ENCODE peak calls at places on chromosomes 1 and 21, in five cellular contexts. Y is neuronal stem cell, X is IMR-90, O is mesendoderm, V is H9. C is an unnamed sample.

GRCh38 chr1:153346067-153346723 is 2.4 kb downstream of the PGLYRP4 start:
- DNase-seq in Y (no peak), X (no peak), O (no peak), V (no peak), C (no peak)

GRCh38 chr1:48048064-48048463 is 50.9 kb upstream of the TRABD2B start:
- DNase-seq in Y (no peak), X (peak; percentile 26), O (no peak), V (no peak), C (no peak)

GRCh38 chr1:79604490-79605198 is 598.1 kb upstream of the ADGRL4 start:
- DNase-seq in Y (no peak), X (no peak), O (peak; percentile 96), V (no peak), C (no peak)

GRCh38 chr1:175530167-175530566 is 213.2 kb downstream of the TNR start:
- DNase-seq in Y (no peak), X (no peak), O (no peak), V (peak; percentile 32), C (no peak)

GRCh38 chr1:2555634-2556276 is 416 bp upstream of the TNFRSF14 start:
- DNase-seq in Y (no peak), X (no peak), O (no peak), V (no peak), C (no peak)

GRCh38 chr1:54865238-54866073 is 21.5 kb downstream of the DHCR24 start:
- DNase-seq in Y (no peak), X (no peak), O (no peak), V (peak; percentile 18), C (no peak)

GRCh38 chr1:151494741-151495281 is 16.4 kb upstream of the CGN start:
- DNase-seq in Y (no peak), X (peak; percentile 56), O (peak; percentile 85), V (no peak), C (no peak)

GRCh38 chr1:165829888-165830287 is 2.5 kb downstream of the UCK2 start:
- DNase-seq in Y (no peak), X (no peak), O (no peak), V (no peak), C (no peak)

GRCh38 chr1:114154146-114154962 is 685 bp upstream of the SYT6 start:
- DNase-seq in Y (no peak), X (no peak), O (peak; percentile 69), V (peak; percentile 68), C (no peak)

GRCh38 chr1:10168912-10169514 is 41.4 kb upstream of the KIF1B start:
- DNase-seq in Y (no peak), X (no peak), O (no peak), V (no peak), C (no peak)

GRCh38 chr1:116966791-116967190 is 34.8 kb upstream of the CD101 start:
- DNase-seq in Y (no peak), X (no peak), O (no peak), V (no peak), C (no peak)

GRCh38 chr1:230074270-230074669 is 7.2 kb downstream of the GALNT2 start:
- DNase-seq in Y (no peak), X (no peak), O (no peak), V (no peak), C (no peak)

GRCh38 chr21:33071878-33072306 is 2.0 kb downstream of the OLIG1 start:
- DNase-seq in Y (no peak), X (peak; percentile 10), O (peak; percentile 27), V (peak; percentile 48), C (no peak)

GRCh38 chr1:24294228-24294672 is 24.9 kb upstream of the GRHL3 start:
- DNase-seq in Y (no peak), X (peak; percentile 98), O (peak; percentile 46), V (no peak), C (no peak)

GRCh38 chr1:20248954-20249612 is 41.6 kb upstream of the VWA5B1 start:
- DNase-seq in Y (no peak), X (no peak), O (no peak), V (no peak), C (no peak)

GRCh38 chr1:201539561-201540404 is 856 bp downstream of the NAV1 start:
- DNase-seq in Y (no peak), X (peak; percentile 84), O (peak; percentile 86), V (peak; percentile 57), C (peak; percentile 71)
- H2BK15ac ChIP-seq in Y (peak overlapping the region; percentile 23), X (peak overlapping the region; percentile 67), O (peak overlapping the region; percentile 23), V (no peak overlapping the region), C (no peak overlapping the region)

DNA sequence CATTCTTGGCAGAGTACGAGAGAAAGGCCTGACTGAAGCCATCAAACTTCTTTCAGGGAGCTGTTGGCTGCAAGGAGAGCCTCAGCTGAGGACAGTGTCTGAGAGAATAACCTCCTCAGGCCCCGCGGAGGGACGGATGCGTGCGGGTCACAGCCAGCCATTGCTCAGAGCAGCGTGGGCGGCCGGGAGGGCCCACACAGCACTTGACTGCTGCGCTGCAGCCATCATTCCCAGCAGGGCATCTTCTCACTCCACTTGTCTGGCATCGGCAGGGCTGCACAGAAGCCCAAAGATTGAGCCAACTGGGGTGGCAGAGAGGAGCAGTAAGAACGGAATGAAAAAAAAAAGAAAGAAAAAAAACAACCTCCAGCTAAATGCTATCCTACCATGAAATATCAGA is 113.4 kb downstream of the XCL2 start:
- DNase-seq in Y (no peak), X (no peak), O (no peak), V (no peak), C (no peak)
- H2BK15ac ChIP-seq in Y (no peak overlapping the region), X (no peak overlapping the region), O (no peak overlapping the region), V (no peak overlapping the region), C (no peak overlapping the region)

DNA sequence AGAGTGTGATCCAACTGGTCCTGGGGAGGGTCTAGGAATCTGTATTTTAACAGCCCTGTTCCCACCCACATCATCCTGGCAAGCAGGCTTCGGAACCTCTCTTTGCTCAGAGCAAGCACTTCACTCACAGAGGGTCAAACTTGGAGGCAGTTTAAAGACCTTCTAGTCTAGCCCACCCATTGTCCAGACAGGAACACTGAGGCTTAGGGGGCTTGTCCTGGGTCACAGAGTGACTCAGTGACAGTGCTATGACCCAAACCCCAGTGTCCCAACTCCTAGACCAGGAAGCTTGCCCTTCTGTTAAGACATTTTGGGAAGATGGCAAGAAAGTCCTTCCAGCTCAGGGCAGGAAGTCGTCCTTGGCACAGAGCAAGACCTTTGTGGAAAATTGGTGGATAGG is 36.5 kb downstream of the FBXO2 start:
- DNase-seq in Y (no peak), X (no peak), O (no peak), V (no peak), C (no peak)
- H2BK15ac ChIP-seq in Y (no peak overlapping the region), X (no peak overlapping the region), O (no peak overlapping the region), V (no peak overlapping the region), C (peak overlapping the region; percentile 13)

GRCh38 chr1:223707270-223708000 is 4.9 kb upstream of the CAPN2 start:
- DNase-seq in Y (no peak), X (peak; percentile 100), O (peak; percentile 87), V (no peak), C (no peak)

GRCh38 chr1:223703668-223704013 is 8.7 kb upstream of the CAPN2 start:
- DNase-seq in Y (no peak), X (no peak), O (no peak), V (no peak), C (no peak)

GRCh38 chr1:223706077-223706988 is 6.0 kb upstream of the CAPN2 start:
- DNase-seq in Y (no peak), X (peak; percentile 96), O (peak; percentile 44), V (no peak), C (no peak)

GRCh38 chr1:223702735-223703667 is 9.3 kb upstream of the CAPN2 start:
- DNase-seq in Y (no peak), X (peak; percentile 80), O (no peak), V (no peak), C (no peak)

GRCh38 chr1:223704921-223705878 is 7.1 kb upstream of the CAPN2 start:
- DNase-seq in Y (no peak), X (peak; percentile 40), O (no peak), V (no peak), C (no peak)
- H2BK15ac ChIP-seq in Y (no peak overlapping the region), X (peak overlapping the region; percentile 82), O (no peak overlapping the region), V (no peak overlapping the region), C (no peak overlapping the region)

GRCh38 chr1:205436776-205437485 is 15.1 kb upstream of the LEMD1 start:
- DNase-seq in Y (no peak), X (no peak), O (no peak), V (no peak), C (no peak)

GRCh38 chr1:205440121-205440475 is 15.7 kb downstream of the BLACAT1 start:
- DNase-seq in Y (no peak), X (no peak), O (no peak), V (no peak), C (no peak)

GRCh38 chr1:205435904-205436573 is 14.2 kb upstream of the LEMD1 start:
- DNase-seq in Y (no peak), X (no peak), O (peak; percentile 62), V (no peak), C (no peak)

GRCh38 chr1:205438213-205439158 is 16.6 kb upstream of the LEMD1 start:
- DNase-seq in Y (no peak), X (peak; percentile 65), O (peak; percentile 61), V (no peak), C (peak; percentile 70)

DNA sequence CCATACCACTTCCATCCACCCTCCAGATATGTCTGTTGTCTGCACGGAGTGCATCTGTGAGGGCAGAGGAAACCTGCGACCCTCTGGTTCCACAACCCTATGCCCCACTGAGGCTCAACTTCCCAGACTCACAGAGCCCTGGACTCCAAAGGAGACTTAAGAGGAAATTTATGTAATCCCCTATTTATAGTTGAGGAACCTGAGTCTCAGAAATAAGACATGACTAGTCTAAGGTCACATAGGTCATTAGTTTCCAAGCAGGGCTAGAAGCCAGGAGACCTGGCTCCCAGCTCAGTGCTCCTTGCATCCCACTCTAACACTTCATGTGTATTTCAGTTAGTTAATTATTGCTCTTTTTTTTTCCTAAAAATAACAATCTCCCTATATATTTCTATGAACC is 15.7 kb upstream of the LEMD1 start:
- DNase-seq in Y (no peak), X (no peak), O (no peak), V (no peak), C (no peak)
- H2BK15ac ChIP-seq in Y (no peak overlapping the region), X (no peak overlapping the region), O (no peak overlapping the region), V (no peak overlapping the region), C (peak overlapping the region; percentile 18)

GRCh38 chr1:39132505-39133339 is 71.8 kb upstream of the MACF1 start:
- DNase-seq in Y (peak; percentile 74), X (peak; percentile 57), O (peak; percentile 97), V (peak; percentile 95), C (peak; percentile 78)
- H2BK15ac ChIP-seq in Y (no peak overlapping the region), X (peak overlapping the region; percentile 50), O (no peak overlapping the region), V (no peak overlapping the region), C (peak overlapping the region; percentile 14)

DNA sequence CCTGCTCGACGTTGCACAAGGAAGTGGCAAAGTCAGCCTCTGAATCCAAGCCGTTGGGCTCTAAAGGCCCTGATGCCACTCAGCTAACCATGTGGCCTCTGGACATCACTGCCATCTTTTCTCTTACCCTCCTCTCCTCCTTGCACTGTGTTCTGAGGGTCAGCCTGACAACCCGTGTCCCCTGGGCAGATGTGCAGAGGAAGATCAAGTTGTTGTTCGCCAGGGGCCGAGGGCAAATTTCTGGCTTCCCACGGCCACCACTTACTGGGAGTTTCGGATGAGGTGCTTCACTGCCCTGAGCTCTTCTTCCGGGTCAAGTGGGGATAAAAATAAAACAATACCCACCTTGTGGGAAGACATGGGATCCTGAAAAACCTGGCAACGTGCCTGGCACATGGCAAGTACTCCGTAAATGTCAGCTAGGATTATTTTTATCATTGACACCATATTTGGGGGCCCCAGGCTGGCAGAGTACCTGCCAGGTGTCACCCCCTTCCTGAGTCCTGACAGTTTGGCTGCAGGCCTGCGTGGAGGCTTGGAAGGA is 9.0 kb upstream of the EPHA2 start:
- DNase-seq in Y (no peak), X (no peak), O (no peak), V (no peak), C (no peak)
- H2BK15ac ChIP-seq in Y (peak overlapping the region; percentile 34), X (peak overlapping the region; percentile 67), O (no peak overlapping the region), V (no peak overlapping the region), C (peak overlapping the region; percentile 92)

C was measured in H1.